ENCODE peak calls at places on chromosome 15, in nine cellular contexts. I is nephron progenitor cell; U is transverse colon; P is ACHN; M is cardiac muscle cell; R is stimulated activated CD4-positive, alpha-beta T cell treated with anti-CD3 and anti-CD28 coated beads, Interleukin-2, amount 100 ng/mL, for 24 hours; N is substantia nigra; E is ovary; A is cardiac fibroblast. Q is an unnamed sample.
A peak's percentile ranks its signal among the peaks of the same experiment; 100 is the strongest.

GRCh38 chr15:60553163-60553562 is 74.2 kb upstream of the ICE2 start:
- DNase-seq in I (no peak), U (no peak), P (no peak), M (no peak), R (no peak), N (no peak), E (no peak), A (no peak), Q (no peak)

GRCh38 chr15:72196409-72197044 is 1.1 kb downstream of the GRAMD2A start:
- DNase-seq in I (no peak), U (no peak), P (no peak), M (no peak), R (no peak), N (no peak), E (no peak), A (no peak), Q (no peak)

GRCh38 chr15:32029862-32030781 is at the start of gene CHRNA7:
- DNase-seq in I (peak; percentile 81), U (peak; percentile 65), P (peak; percentile 41), M (peak; percentile 92), R (no peak), N (peak; percentile 58), E (peak; percentile 77), A (peak; percentile 21), Q (no peak)

GRCh38 chr15:28243901-28244300 is 78.1 kb downstream of the HERC2 start:
- DNase-seq in I (no peak), U (no peak), P (no peak), M (no peak), R (no peak), N (no peak), E (no peak), A (no peak), Q (no peak)

GRCh38 chr15:43241100-43241499 is 20.3 kb upstream of the EPB42 start:
- DNase-seq in I (no peak), U (peak; percentile 14), P (no peak), M (no peak), R (no peak), N (peak; percentile 8), E (no peak), A (peak; percentile 76), Q (no peak)

GRCh38 chr15:70186152-70186551 is 88.4 kb upstream of the TLE3 start:
- DNase-seq in I (no peak), U (no peak), P (no peak), M (no peak), R (no peak), N (no peak), E (no peak), A (no peak), Q (no peak)

GRCh38 chr15:25378501-25378901 is 60.3 kb downstream of the UBE3A start:
- DNase-seq in I (no peak), U (no peak), P (no peak), M (no peak), R (no peak), N (no peak), E (no peak), A (no peak), Q (no peak)

GRCh38 chr15:85495542-85495941 is 115.1 kb downstream of the AKAP13 start:
- DNase-seq in I (no peak), U (no peak), P (no peak), M (no peak), R (no peak), N (no peak), E (no peak), A (no peak), Q (no peak)

GRCh38 chr15:22902981-22903380 is 64.5 kb downstream of the NIPA2 start:
- DNase-seq in I (no peak), U (no peak), P (no peak), M (no peak), R (no peak), N (no peak), E (no peak), A (no peak), Q (no peak)

GRCh38 chr15:99993262-99993661 is 260.0 kb upstream of the LYSMD4 start:
- DNase-seq in I (no peak), U (no peak), P (no peak), M (no peak), R (no peak), N (no peak), E (peak; percentile 13), A (no peak), Q (no peak)

GRCh38 chr15:68396068-68396467 is 35.9 kb downstream of the ITGA11 start:
- DNase-seq in I (no peak), U (no peak), P (no peak), M (no peak), R (no peak), N (no peak), E (no peak), A (no peak), Q (no peak)

GRCh38 chr15:60722328-60723112 is 243.6 kb upstream of the ICE2 start:
- DNase-seq in I (no peak), U (no peak), P (no peak), M (no peak), R (no peak), N (no peak), E (no peak), A (no peak), Q (no peak)

GRCh38 chr15:39461536-39462140 is 119.2 kb upstream of the THBS1 start:
- DNase-seq in I (no peak), U (no peak), P (no peak), M (no peak), R (no peak), N (no peak), E (peak; percentile 81), A (peak; percentile 84), Q (no peak)

GRCh38 chr15:85013785-85014184 is 32.1 kb downstream of the PDE8A start:
- DNase-seq in I (no peak), U (no peak), P (no peak), M (no peak), R (no peak), N (no peak), E (no peak), A (no peak), Q (no peak)

GRCh38 chr15:39363761-39364586 is 216.9 kb upstream of the THBS1 start:
- DNase-seq in I (no peak), U (no peak), P (no peak), M (no peak), R (no peak), N (no peak), E (no peak), A (peak; percentile 69), Q (no peak)

GRCh38 chr15:58608711-58609110 is 140.8 kb downstream of the ADAM10 start:
- DNase-seq in I (no peak), U (no peak), P (no peak), M (no peak), R (no peak), N (no peak), E (no peak), A (no peak), Q (no peak)

GRCh38 chr15:51223771-51224229 is 114.6 kb downstream of the CYP19A1 start:
- DNase-seq in I (no peak), U (no peak), P (peak; percentile 37), M (no peak), R (no peak), N (peak; percentile 4), E (no peak), A (peak; percentile 80), Q (no peak)

GRCh38 chr15:40340740-40341400 is at the start of gene CCDC9B:
- DNase-seq in I (peak; percentile 46), U (peak; percentile 96), P (peak; percentile 80), M (peak; percentile 83), R (no peak), N (peak; percentile 91), E (peak; percentile 92), A (peak; percentile 93), Q (no peak)

GRCh38 chr15:33048255-33048654 is 146.3 kb downstream of the FMN1 start:
- DNase-seq in I (no peak), U (no peak), P (peak; percentile 10), M (no peak), R (no peak), N (no peak), E (no peak), A (no peak), Q (no peak)

GRCh38 chr15:80778964-80779657 is at the start of gene CEMIP:
- DNase-seq in I (peak; percentile 89), U (peak; percentile 82), P (peak; percentile 72), M (peak; percentile 85), R (peak; percentile 48), N (peak; percentile 72), E (peak; percentile 91), A (peak; percentile 96), Q (peak; percentile 46)

GRCh38 chr15:63382966-63383710 is 1.5 kb upstream of the CA12 start:
- DNase-seq in I (no peak), U (no peak), P (no peak), M (no peak), R (no peak), N (no peak), E (no peak), A (no peak), Q (no peak)

GRCh38 chr15:60421544-60421943 is 23.8 kb upstream of the ANXA2 start:
- DNase-seq in I (no peak), U (no peak), P (peak; percentile 66), M (no peak), R (no peak), N (no peak), E (no peak), A (peak; percentile 84), Q (no peak)

GRCh38 chr15:76815421-76815820 is 89.7 kb downstream of the SCAPER start:
- DNase-seq in I (no peak), U (no peak), P (no peak), M (no peak), R (no peak), N (no peak), E (no peak), A (no peak), Q (no peak)

GRCh38 chr15:70788114-70789049 is 25.0 kb upstream of the UACA start:
- DNase-seq in I (no peak), U (no peak), P (peak; percentile 89), M (no peak), R (no peak), N (no peak), E (no peak), A (peak; percentile 46), Q (no peak)

GRCh38 chr15:29925227-29926082 is 103.2 kb upstream of the TJP1 start:
- DNase-seq in I (peak; percentile 80), U (peak; percentile 63), P (peak; percentile 86), M (peak; percentile 91), R (peak; percentile 26), N (peak; percentile 31), E (peak; percentile 72), A (peak; percentile 89), Q (no peak)

GRCh38 chr15:58732620-58733363 is 16.7 kb downstream of the ADAM10 start:
- DNase-seq in I (no peak), U (no peak), P (no peak), M (no peak), R (no peak), N (no peak), E (no peak), A (no peak), Q (no peak)

GRCh38 chr15:47402829-47403228 is 314.5 kb upstream of the SEMA6D start:
- DNase-seq in I (no peak), U (no peak), P (no peak), M (no peak), R (no peak), N (no peak), E (no peak), A (no peak), Q (no peak)

GRCh38 chr15:83200162-83200561 is 7.5 kb downstream of the HDGFL3 start:
- DNase-seq in I (no peak), U (no peak), P (no peak), M (no peak), R (no peak), N (no peak), E (no peak), A (peak; percentile 6), Q (no peak)

GRCh38 chr15:71559098-71559497 is 251.3 kb upstream of the NR2E3 start:
- DNase-seq in I (no peak), U (no peak), P (no peak), M (no peak), R (no peak), N (no peak), E (no peak), A (peak; percentile 41), Q (no peak)

Q was measured in stimulated activated effector memory CD8-positive, alpha-beta T cell treated with anti-CD3 and anti-CD28 coated beads, Interleukin-12 subunit alpha, Interleukin-12 subunit beta, amount 100 ng/mL, for 72 hours.